ENCODE peak calls at places on chromosomes 11 and 22, in nine cellular contexts. V is HCT116, A is GM23338, U is GM12891, J is K562, T is SK-N-SH, C is esophagus muscularis mucosa, I is GM12892, K is Panc1. Q is an unnamed sample.

GRCh38 chr11:111694851-111695250 is 71.3 kb downstream of the PPP2R1B start:
- DNase-seq in V (no peak), A (no peak), U (no peak), J (no peak), T (no peak), C (no peak), I (no peak), K (no peak), Q (peak)

GRCh38 chr11:117882539-117882938 is 6.1 kb upstream of the FXYD6 start:
- DNase-seq in V (no peak), A (no peak), U (no peak), J (no peak), T (no peak), C (no peak), I (no peak), K (no peak), Q (no peak)

GRCh38 chr22:35883028-35883620 is 145.5 kb downstream of the RBFOX2 start:
- DNase-seq in V (peak), A (peak), U (no peak), J (no peak), T (no peak), C (no peak), I (no peak), K (no peak), Q (peak)

GRCh38 chr11:32210601-32211000 is 119.7 kb downstream of the RCN1 start:
- DNase-seq in V (no peak), A (no peak), U (no peak), J (no peak), T (no peak), C (no peak), I (no peak), K (no peak), Q (no peak)

GRCh38 chr11:11476971-11477645 is 124.1 kb upstream of the CSNK2A3 start:
- DNase-seq in V (no peak), A (no peak), U (no peak), J (no peak), T (no peak), C (no peak), I (no peak), K (no peak), Q (no peak)

GRCh38 chr11:11972148-11972547 is 36.3 kb downstream of the DKK3 start:
- DNase-seq in V (no peak), A (no peak), U (no peak), J (no peak), T (no peak), C (peak), I (no peak), K (no peak), Q (no peak)

GRCh38 chr11:115469361-115469760 is 34.9 kb downstream of the CADM1 start:
- DNase-seq in V (no peak), A (no peak), U (no peak), J (no peak), T (no peak), C (no peak), I (no peak), K (no peak), Q (no peak)

GRCh38 chr11:108654994-108655631 is 9.8 kb upstream of the DDX10 start:
- DNase-seq in V (peak), A (peak), U (no peak), J (no peak), T (peak), C (no peak), I (no peak), K (peak), Q (peak)

GRCh38 chr11:316031-316701 is 2.3 kb downstream of the IFITM1 start:
- DNase-seq in V (no peak), A (no peak), U (no peak), J (peak), T (peak), C (no peak), I (no peak), K (no peak), Q (no peak)

GRCh38 chr11:69848196-69848595 is 29.0 kb upstream of the FGF3 start:
- DNase-seq in V (no peak), A (no peak), U (no peak), J (no peak), T (no peak), C (no peak), I (no peak), K (no peak), Q (no peak)

GRCh38 chr11:82356316-82356715 is 377.3 kb downstream of the FAM181B start:
- DNase-seq in V (no peak), A (no peak), U (no peak), J (no peak), T (no peak), C (no peak), I (no peak), K (no peak), Q (no peak)

GRCh38 chr11:64165482-64165841 is 451 bp downstream of the MACROD1 start:
- DNase-seq in V (no peak), A (no peak), U (no peak), J (no peak), T (no peak), C (no peak), I (no peak), K (no peak), Q (no peak)

GRCh38 chr11:63769044-63769718 is 606 bp upstream of the ZFTA start:
- DNase-seq in V (no peak), A (peak), U (peak), J (peak), T (peak), C (no peak), I (peak), K (no peak), Q (peak)

GRCh38 chr11:77619576-77620198 is 17.9 kb downstream of the CLNS1A start:
- DNase-seq in V (peak), A (peak), U (no peak), J (no peak), T (no peak), C (no peak), I (no peak), K (peak), Q (peak)

GRCh38 chr11:1400168-1401000 is 10.7 kb downstream of the BRSK2 start:
- DNase-seq in V (no peak), A (no peak), U (no peak), J (no peak), T (no peak), C (no peak), I (no peak), K (no peak), Q (no peak)

GRCh38 chr11:30585892-30586250 is 282 bp downstream of the MPPED2 start:
- DNase-seq in V (no peak), A (peak), U (peak), J (no peak), T (peak), C (no peak), I (no peak), K (no peak), Q (no peak)

GRCh38 chr11:115939726-115940421 is 435.7 kb upstream of the CADM1 start:
- DNase-seq in V (no peak), A (no peak), U (no peak), J (no peak), T (no peak), C (no peak), I (no peak), K (no peak), Q (no peak)

GRCh38 chr22:19714320-19715252 is at the start of gene SEPTIN5:
- DNase-seq in V (no peak), A (no peak), U (no peak), J (peak), T (peak), C (no peak), I (no peak), K (no peak), Q (no peak)

GRCh38 chr22:48106215-48106614 is 1343.8 kb downstream of the TBC1D22A start:
- DNase-seq in V (no peak), A (no peak), U (no peak), J (no peak), T (no peak), C (peak), I (no peak), K (no peak), Q (no peak)

GRCh38 chr11:126348806-126349582 is 6.5 kb upstream of the ST3GAL4 start:
- DNase-seq in V (no peak), A (no peak), U (no peak), J (no peak), T (no peak), C (no peak), I (no peak), K (no peak), Q (peak)

GRCh38 chr22:16960884-16961249 is 47.2 kb downstream of the GAB4 start:
- DNase-seq in V (no peak), A (no peak), U (no peak), J (peak), T (no peak), C (peak), I (no peak), K (no peak), Q (no peak)

GRCh38 chr11:31809857-31810778 is 1.0 kb downstream of the PAX6 start:
- DNase-seq in V (no peak), A (peak), U (no peak), J (peak), T (peak), C (no peak), I (no peak), K (no peak), Q (peak)

GRCh38 chr11:108927791-108928545 is 263.1 kb downstream of the DDX10 start:
- DNase-seq in V (no peak), A (no peak), U (no peak), J (no peak), T (no peak), C (no peak), I (no peak), K (no peak), Q (no peak)

GRCh38 chr22:19941365-19942070 is at the start of the genes COMT and TXNRD2:
- DNase-seq in V (no peak), A (peak), U (peak), J (peak), T (peak), C (no peak), I (peak), K (no peak), Q (peak)

GRCh38 chr22:19974233-19974861 is 32.7 kb upstream of the TXNRD2 start:
- DNase-seq in V (peak), A (peak), U (peak), J (peak), T (peak), C (no peak), I (peak), K (no peak), Q (peak)

GRCh38 chr11:29214833-29215232 is 802.0 kb downstream of the KCNA4 start:
- DNase-seq in V (no peak), A (no peak), U (no peak), J (no peak), T (no peak), C (no peak), I (no peak), K (no peak), Q (no peak)

GRCh38 chr22:44100411-44100810 is 76.3 kb downstream of the PARVB start:
- DNase-seq in V (no peak), A (no peak), U (no peak), J (no peak), T (no peak), C (no peak), I (no peak), K (no peak), Q (no peak)

GRCh38 chr22:36052505-36052941 is 23.9 kb upstream of the RBFOX2 start:
- DNase-seq in V (peak), A (no peak), U (no peak), J (peak), T (no peak), C (no peak), I (no peak), K (no peak), Q (no peak)

DNA sequence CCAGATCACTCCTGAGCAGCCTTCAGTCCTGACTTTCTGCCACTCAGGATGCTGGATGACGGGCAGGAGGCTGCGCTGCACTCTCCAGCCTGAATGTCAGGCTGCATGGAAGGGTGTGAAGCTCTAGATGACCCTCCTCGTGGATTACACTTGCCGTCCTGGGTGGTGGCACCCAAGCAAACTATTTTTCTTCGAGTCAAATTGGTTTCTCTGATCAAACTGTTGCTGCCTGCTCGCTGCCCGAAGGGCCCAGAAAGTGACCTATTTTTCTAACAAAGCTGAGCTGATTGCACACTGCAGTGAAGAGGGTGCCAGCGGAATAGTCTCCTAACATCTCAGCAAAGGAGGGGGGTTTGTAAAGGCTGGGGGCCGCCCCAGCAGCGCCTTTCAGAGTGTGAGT is 537.9 kb downstream of the BRD1 start:
- DNase-seq in V (no peak), A (no peak), U (no peak), J (no peak), T (no peak), C (no peak), I (no peak), K (no peak), Q (no peak)
- TF ChIP-seq POLR2AphosphoS5 in V (no peak), A (no peak), U (no peak), J (no peak), T (no peak), C (no peak), I (no peak), K (no peak), Q (no peak)

DNA sequence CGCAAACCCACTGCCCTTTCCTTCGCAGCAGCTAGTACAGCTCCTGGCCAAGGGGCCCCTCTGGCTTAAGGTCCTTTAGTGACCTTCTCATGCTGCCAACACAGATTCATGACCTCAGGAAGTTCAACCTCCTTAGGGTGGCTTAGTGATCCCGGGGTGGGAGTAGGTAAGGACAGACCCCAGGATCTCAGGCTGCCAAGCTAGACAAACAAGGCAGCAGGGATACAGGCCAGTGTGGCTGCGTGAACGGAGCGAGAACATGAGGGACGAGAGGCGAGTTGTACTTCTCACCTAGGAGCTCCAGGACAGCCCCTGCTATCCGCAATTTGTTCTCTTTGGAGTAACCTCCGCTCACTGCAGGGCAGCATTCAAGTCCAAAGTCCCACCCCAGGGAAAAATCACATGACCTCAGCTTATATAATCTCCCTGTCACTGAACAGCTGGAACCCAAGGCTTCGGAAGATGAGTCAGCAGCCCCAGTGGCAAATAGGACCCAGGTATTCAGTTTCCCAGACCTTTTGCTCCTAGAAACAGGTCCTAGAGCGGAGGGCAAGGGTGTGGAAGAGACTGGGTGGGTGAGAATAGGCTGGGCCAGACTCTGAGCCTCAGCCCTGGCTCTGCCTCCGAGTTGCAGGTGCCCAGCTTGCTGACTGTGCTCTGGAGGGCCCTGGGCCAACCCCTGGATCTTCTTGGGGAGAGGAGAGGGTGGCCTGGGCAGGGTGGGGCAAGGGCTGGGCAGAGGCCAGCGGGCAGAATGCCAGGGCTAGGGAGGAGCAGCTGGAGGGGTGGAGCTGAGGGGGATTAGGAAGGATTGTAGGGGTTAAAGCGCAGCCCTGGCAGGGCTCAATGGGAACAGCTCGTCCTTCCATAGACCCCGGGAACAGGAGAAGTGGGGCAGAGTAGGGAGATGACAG is 13.1 kb downstream of the USP2 start:
- DNase-seq in V (no peak), A (no peak), U (no peak), J (peak), T (peak), C (no peak), I (no peak), K (no peak), Q (no peak)
- TF ChIP-seq POLR2AphosphoS5 in V (no peak), A (no peak), U (no peak), J (no peak), T (no peak), C (peak), I (no peak), K (no peak), Q (no peak)

DNA sequence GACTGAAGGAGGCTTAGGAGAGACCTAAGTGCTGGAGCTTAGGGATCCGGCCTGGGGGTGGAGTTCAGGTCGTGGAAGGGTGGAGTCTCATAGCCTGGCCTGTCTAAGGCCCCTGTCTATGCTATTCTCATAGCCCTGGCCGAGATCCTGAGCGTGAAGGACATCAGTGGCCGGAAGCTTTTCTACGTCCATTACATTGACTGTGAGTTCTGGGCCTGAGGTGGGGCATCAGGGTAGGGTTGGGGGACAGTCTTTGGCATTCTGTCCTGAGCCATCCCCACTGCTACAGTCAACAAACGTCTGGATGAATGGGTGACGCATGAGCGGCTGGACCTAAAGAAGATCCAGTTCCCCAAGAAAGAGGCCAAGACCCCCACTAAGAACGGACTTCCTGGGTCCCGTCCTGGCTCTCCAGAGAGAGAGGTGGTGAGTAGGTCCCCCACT is 603 bp downstream of the KAT5 start:
- DNase-seq in V (no peak), A (no peak), U (no peak), J (no peak), T (no peak), C (no peak), I (no peak), K (no peak), Q (no peak)
- TF ChIP-seq POLR2AphosphoS5 in V (no peak), A (no peak), U (no peak), J (no peak), T (no peak), C (no peak), I (no peak), K (no peak), Q (no peak)

DNA sequence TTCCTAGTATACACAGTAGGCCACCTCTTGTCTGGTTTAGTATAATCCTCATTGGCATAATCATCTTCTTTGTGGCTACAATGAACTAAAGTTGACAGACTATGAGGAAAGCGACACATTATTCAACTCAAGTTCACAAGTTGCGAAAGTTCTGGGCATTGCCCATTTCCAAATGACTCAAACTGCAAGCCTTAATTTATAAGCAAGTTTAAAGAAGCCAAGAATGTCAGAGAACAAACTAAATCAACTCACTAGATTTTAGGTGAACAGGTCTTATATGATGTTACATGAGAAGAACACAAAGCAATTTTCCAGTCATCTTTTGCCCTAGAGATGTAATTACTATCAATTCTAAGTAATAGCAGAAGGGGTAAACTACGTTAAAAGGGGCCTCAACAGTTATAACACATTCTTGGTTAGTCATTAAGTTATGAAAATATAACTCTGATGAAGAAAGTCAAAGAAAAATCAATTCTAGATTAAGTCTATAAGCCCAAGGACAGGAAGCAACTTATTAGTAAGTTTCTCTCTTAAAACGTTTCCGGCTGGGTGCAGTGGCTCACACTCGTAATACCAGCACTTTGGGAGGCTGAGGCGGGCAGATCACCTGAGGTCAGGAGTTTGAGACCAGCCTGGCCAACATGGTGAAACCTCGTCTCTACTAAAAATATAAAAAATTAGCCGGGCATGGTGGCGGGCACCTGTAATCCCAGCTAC is 21.5 kb downstream of the PICALM start:
- DNase-seq in V (no peak), A (no peak), U (no peak), J (no peak), T (no peak), C (no peak), I (no peak), K (no peak), Q (no peak)
- TF ChIP-seq POLR2AphosphoS5 in V (no peak), A (no peak), U (no peak), J (no peak), T (no peak), C (no peak), I (no peak), K (no peak), Q (no peak)

DNA sequence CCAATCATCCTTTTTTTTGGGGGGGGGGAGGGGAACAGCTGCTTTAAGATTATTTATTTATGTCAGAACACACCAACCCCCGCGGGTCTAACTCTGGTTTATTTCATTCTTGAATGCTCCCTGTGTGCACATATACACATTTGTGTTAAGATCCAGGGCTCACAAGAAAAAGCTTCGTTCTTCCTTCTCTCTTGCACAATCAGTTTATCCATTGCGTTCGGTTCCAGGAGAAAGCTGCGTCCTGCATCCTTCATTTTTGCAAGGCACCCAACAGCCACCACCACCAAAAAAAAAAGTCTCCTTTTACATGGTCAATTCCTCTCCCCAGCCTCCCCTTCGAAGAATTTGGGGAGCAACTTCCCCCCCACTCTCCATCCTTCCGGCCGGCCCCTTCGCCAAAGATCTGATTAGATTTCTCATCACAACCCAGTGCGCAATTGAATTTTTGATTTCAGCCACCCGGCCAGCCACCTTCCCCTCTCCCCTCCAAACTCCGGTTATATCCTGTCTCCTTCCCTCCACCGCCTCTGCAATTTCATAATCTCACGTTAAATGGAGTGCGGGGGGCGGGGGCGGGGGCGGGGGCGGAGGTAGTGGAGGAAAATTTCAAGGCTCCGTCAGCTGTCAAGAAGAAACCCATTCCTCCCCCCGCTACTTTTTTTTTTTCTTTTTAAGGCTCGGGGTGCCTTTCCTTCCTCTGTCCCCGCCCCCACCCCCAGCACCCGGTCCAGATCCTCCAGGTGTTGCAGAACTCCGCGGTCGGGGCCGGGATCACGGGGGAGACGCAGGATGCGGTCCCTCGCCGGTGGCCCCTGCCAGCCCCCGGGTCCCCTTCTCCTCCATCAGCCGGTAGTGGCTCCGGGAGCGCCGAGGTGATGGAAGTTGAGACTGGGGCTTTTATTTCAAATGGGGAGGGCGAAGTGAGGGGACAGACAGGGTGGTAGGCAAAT is 1166.5 kb downstream of the LRRC4C start:
- DNase-seq in V (no peak), A (peak), U (no peak), J (no peak), T (peak), C (no peak), I (no peak), K (no peak), Q (no peak)
- TF ChIP-seq POLR2AphosphoS5 in V (no peak), A (no peak), U (no peak), J (no peak), T (no peak), C (no peak), I (no peak), K (no peak), Q (no peak)